ENCODE peak calls at places on chromosomes 11 and 22, in four cellular contexts. One of them, this sample, is unnamed. For H3K36me3, the result is how much of the 10 kb centered on the place peaks cover.

GRCh38 chr22:48891688-48892380 is 935.8 kb downstream of the BRD1 start:
- DNase-seq in adrenal gland: no peak
- DNase-seq in osteoblast: peak
- DNase-seq in GM23248: no peak
- DNase-seq in this sample: no peak

GRCh38 chr11:122910775-122911174 is 28.2 kb downstream of the JHY start:
- DNase-seq in osteoblast: no peak
- DNase-seq in adrenal gland: no peak
- DNase-seq in GM23248: peak
- DNase-seq in this sample: no peak

GRCh38 chr22:37428649-37429586 is 1.6 kb upstream of the ELFN2 start:
- DNase-seq in adrenal gland: peak
- DNase-seq in GM23248: peak
- DNase-seq in osteoblast: peak
- DNase-seq in this sample: peak

GRCh38 chr11:12109591-12110196 is 696 bp upstream of the MICAL2 start:
- DNase-seq in osteoblast: no peak
- DNase-seq in adrenal gland: no peak
- DNase-seq in GM23248: no peak
- DNase-seq in this sample: no peak

GRCh38 chr22:45925811-45926351 is 51.1 kb downstream of the WNT7B start:
- DNase-seq in GM23248: no peak
- DNase-seq in adrenal gland: no peak
- DNase-seq in osteoblast: no peak
- DNase-seq in this sample: no peak

GRCh38 chr22:46454910-46455269 is 82.5 kb downstream of the CELSR1 start:
- DNase-seq in GM23248: no peak
- DNase-seq in osteoblast: no peak
- DNase-seq in adrenal gland: no peak
- DNase-seq in this sample: no peak

GRCh38 chr11:110123003-110123402 is 29.8 kb downstream of the ZC3H12C start:
- DNase-seq in adrenal gland: no peak
- DNase-seq in GM23248: peak
- DNase-seq in osteoblast: peak
- DNase-seq in this sample: no peak

GRCh38 chr11:57868491-57868890 is 106.9 kb downstream of the CTNND1 start:
- DNase-seq in osteoblast: no peak
- DNase-seq in adrenal gland: no peak
- DNase-seq in GM23248: no peak
- DNase-seq in this sample: no peak

GRCh38 chr11:128625316-128625715 is 38.0 kb upstream of the ETS1 start:
- DNase-seq in GM23248: no peak
- DNase-seq in adrenal gland: no peak
- DNase-seq in osteoblast: no peak
- DNase-seq in this sample: no peak

GRCh38 chr22:19844423-19845368 is 10.0 kb downstream of the GNB1L start:
- DNase-seq in adrenal gland: peak
- DNase-seq in osteoblast: peak
- DNase-seq in GM23248: peak
- DNase-seq in this sample: peak

GRCh38 chr11:76217653-76218160 is 11.4 kb upstream of the WNT11 start:
- DNase-seq in GM23248: no peak
- DNase-seq in osteoblast: no peak
- DNase-seq in adrenal gland: no peak
- DNase-seq in this sample: peak

GRCh38 chr11:22732588-22732987 is 66.2 kb downstream of the GAS2 start:
- DNase-seq in GM23248: no peak
- DNase-seq in adrenal gland: no peak
- DNase-seq in osteoblast: no peak
- DNase-seq in this sample: no peak

GRCh38 chr11:69055212-69055586 is 6.5 kb downstream of the TPCN2 start:
- DNase-seq in GM23248: no peak
- DNase-seq in adrenal gland: no peak
- DNase-seq in osteoblast: peak
- DNase-seq in this sample: no peak

GRCh38 chr22:30871391-30872281 is 96.9 kb downstream of the MORC2 start:
- DNase-seq in GM23248: no peak
- DNase-seq in adrenal gland: no peak
- DNase-seq in osteoblast: peak
- DNase-seq in this sample: no peak

GRCh38 chr11:12239396-12240298 is 129.3 kb downstream of the MICAL2 start:
- DNase-seq in adrenal gland: no peak
- DNase-seq in GM23248: peak
- DNase-seq in osteoblast: no peak
- DNase-seq in this sample: no peak

GRCh38 chr11:43687120-43687791 is 6.7 kb downstream of the HSD17B12 start:
- DNase-seq in adrenal gland: peak
- DNase-seq in GM23248: peak
- DNase-seq in osteoblast: no peak
- DNase-seq in this sample: peak

GRCh38 chr11:44531116-44531504 is 34.4 kb upstream of the CD82 start:
- DNase-seq in GM23248: no peak
- DNase-seq in osteoblast: no peak
- DNase-seq in adrenal gland: no peak
- DNase-seq in this sample: no peak

GRCh38 chr11:46277623-46278386 is at the start of gene CREB3L1:
- DNase-seq in adrenal gland: peak
- DNase-seq in osteoblast: peak
- DNase-seq in GM23248: peak
- DNase-seq in this sample: peak

GRCh38 chr22:49749885-49750510 is 77.7 kb downstream of the BRD1 start:
- DNase-seq in adrenal gland: no peak
- DNase-seq in GM23248: no peak
- DNase-seq in osteoblast: peak
- DNase-seq in this sample: no peak

GRCh38 chr11:101553891-101554292 is 29.9 kb downstream of the TRPC6 start:
- DNase-seq in GM23248: no peak
- DNase-seq in osteoblast: no peak
- DNase-seq in adrenal gland: no peak
- DNase-seq in this sample: no peak

GRCh38 chr11:128375941-128376340 is 211.4 kb downstream of the ETS1 start:
- DNase-seq in adrenal gland: no peak
- DNase-seq in osteoblast: no peak
- DNase-seq in GM23248: no peak
- DNase-seq in this sample: no peak

GRCh38 chr22:46622081-46622521 is 1.9 kb downstream of the GRAMD4 start:
- DNase-seq in GM23248: no peak
- DNase-seq in adrenal gland: peak
- DNase-seq in osteoblast: peak
- DNase-seq in this sample: peak

GRCh38 chr11:76244311-76245061 is 38.2 kb upstream of the WNT11 start:
- DNase-seq in osteoblast: peak
- DNase-seq in adrenal gland: no peak
- DNase-seq in GM23248: no peak
- DNase-seq in this sample: no peak

GRCh38 chr11:119416606-119417580 is 6.1 kb downstream of the THY1 start:
- DNase-seq in osteoblast: peak
- DNase-seq in adrenal gland: peak
- DNase-seq in GM23248: peak
- DNase-seq in this sample: no peak

GRCh38 chr22:50306753-50307749 is at the start of gene PLXNB2:
- DNase-seq in adrenal gland: peak
- DNase-seq in osteoblast: peak
- DNase-seq in GM23248: peak
- DNase-seq in this sample: peak

GRCh38 chr22:24741769-24742168 is 32.8 kb downstream of the PIWIL3 start:
- DNase-seq in osteoblast: no peak
- DNase-seq in adrenal gland: no peak
- DNase-seq in GM23248: no peak
- DNase-seq in this sample: no peak

GRCh38 chr11:14908214-14908880 is 16.3 kb upstream of the CYP2R1 start:
- DNase-seq in adrenal gland: peak
- DNase-seq in osteoblast: peak
- DNase-seq in GM23248: peak
- DNase-seq in this sample: no peak

GRCh38 chr11:65315204-65315865 is 669 bp downstream of the CDC42EP2 start:
- DNase-seq in adrenal gland: peak
- DNase-seq in osteoblast: peak
- DNase-seq in GM23248: peak
- DNase-seq in this sample: peak

GRCh38 chr22:44884968-44885805 is 124.6 kb downstream of the PHF21B start:
- DNase-seq in osteoblast: no peak
- DNase-seq in GM23248: no peak
- DNase-seq in adrenal gland: no peak
- DNase-seq in this sample: no peak

GRCh38 chr22:23685205-23685784 is 5.5 kb upstream of the RGL4 start:
- DNase-seq in GM23248: peak
- DNase-seq in osteoblast: no peak
- DNase-seq in adrenal gland: peak
- DNase-seq in this sample: no peak

GRCh38 chr11:46252373-46252914 is 25.0 kb upstream of the CREB3L1 start:
- DNase-seq in adrenal gland: no peak
- DNase-seq in GM23248: no peak
- DNase-seq in osteoblast: no peak
- DNase-seq in this sample: no peak

GRCh38 chr11:112599861-112600533 is 339.3 kb upstream of the PLET1 start:
- DNase-seq in GM23248: peak
- DNase-seq in adrenal gland: peak
- DNase-seq in osteoblast: no peak
- DNase-seq in this sample: no peak

GRCh38 chr11:120646206-120646605 is 134.7 kb downstream of the GRIK4 start:
- DNase-seq in GM23248: no peak
- DNase-seq in osteoblast: no peak
- DNase-seq in adrenal gland: no peak
- DNase-seq in this sample: no peak

GRCh38 chr11:6452219-6452618 is 11.4 kb upstream of the HPX start:
- DNase-seq in GM23248: peak
- DNase-seq in osteoblast: peak
- DNase-seq in adrenal gland: no peak
- DNase-seq in this sample: no peak
- H3K36me3 ChIP-seq in GM23248: under half
- H3K36me3 ChIP-seq in osteoblast: half or more
- H3K36me3 ChIP-seq in adrenal gland: under half
- H3K36me3 ChIP-seq in this sample: half or more

DNA sequence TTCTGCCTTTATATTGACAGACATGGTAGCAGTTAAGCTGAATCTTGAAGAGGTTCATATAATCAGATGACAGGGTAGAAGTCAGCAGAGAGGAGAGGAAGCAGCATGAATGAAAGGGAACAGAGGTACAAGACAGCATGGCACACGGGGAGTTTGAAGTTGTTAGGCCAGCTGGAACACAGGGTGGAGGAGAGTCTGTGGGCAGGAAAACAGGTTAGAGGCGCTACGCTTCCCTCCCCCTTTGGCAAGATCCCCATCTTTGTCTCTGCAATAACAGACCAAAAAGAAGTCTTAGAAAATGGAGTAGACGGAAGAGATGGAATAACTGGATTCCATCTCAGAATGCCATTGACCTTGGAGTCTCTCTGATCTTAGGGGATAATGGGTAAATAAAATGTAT is 20.0 kb upstream of the NDUFC2 start:
- DNase-seq in osteoblast: no peak
- DNase-seq in adrenal gland: no peak
- DNase-seq in GM23248: no peak
- DNase-seq in this sample: no peak
- H3K36me3 ChIP-seq in osteoblast: under half
- H3K36me3 ChIP-seq in adrenal gland: under half
- H3K36me3 ChIP-seq in GM23248: under half
- H3K36me3 ChIP-seq in this sample: under half

DNA sequence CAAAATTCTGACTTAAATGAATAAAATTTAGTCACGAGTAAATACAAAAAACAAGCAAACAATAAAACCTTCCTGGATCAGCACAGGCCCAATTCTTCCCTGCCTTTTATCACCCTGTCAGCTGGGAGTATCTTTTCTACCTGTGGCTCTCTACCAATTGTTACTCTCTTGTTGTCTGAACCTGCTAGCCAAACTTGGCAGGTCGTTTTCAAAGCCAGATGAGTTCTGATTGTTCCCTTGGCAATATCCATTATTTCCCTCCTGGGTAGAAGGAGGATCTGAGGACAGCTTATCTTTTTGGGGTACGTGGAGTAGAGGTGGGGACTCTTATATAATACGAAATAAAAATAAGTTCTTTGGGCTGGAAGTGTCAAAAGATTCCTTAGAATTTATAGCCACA is 40.2 kb downstream of the SNX19 start:
- DNase-seq in osteoblast: no peak
- DNase-seq in GM23248: no peak
- DNase-seq in adrenal gland: no peak
- DNase-seq in this sample: no peak
- H3K36me3 ChIP-seq in osteoblast: half or more
- H3K36me3 ChIP-seq in GM23248: under half
- H3K36me3 ChIP-seq in adrenal gland: under half
- H3K36me3 ChIP-seq in this sample: half or more

GRCh38 chr11:20066783-20067156 is 93.5 kb downstream of the DBX1 start:
- DNase-seq in GM23248: no peak
- DNase-seq in osteoblast: no peak
- DNase-seq in adrenal gland: no peak
- DNase-seq in this sample: no peak

GRCh38 chr11:20070459-20070858 is 89.8 kb downstream of the DBX1 start:
- DNase-seq in GM23248: no peak
- DNase-seq in osteoblast: no peak
- DNase-seq in adrenal gland: no peak
- DNase-seq in this sample: no peak

GRCh38 chr11:20067665-20068064 is 92.6 kb downstream of the DBX1 start:
- DNase-seq in adrenal gland: no peak
- DNase-seq in GM23248: no peak
- DNase-seq in osteoblast: no peak
- DNase-seq in this sample: no peak

GRCh38 chr11:20066013-20066782 is 94.1 kb downstream of the DBX1 start:
- DNase-seq in GM23248: no peak
- DNase-seq in adrenal gland: no peak
- DNase-seq in osteoblast: no peak
- DNase-seq in this sample: no peak

GRCh38 chr11:20068691-20069090 is 91.6 kb downstream of the DBX1 start:
- DNase-seq in GM23248: no peak
- DNase-seq in adrenal gland: no peak
- DNase-seq in osteoblast: no peak
- DNase-seq in this sample: no peak
- H3K36me3 ChIP-seq in GM23248: under half
- H3K36me3 ChIP-seq in adrenal gland: under half
- H3K36me3 ChIP-seq in osteoblast: under half
- H3K36me3 ChIP-seq in this sample: under half

GRCh38 chr11:808427-809286 is 1.1 kb upstream of the RPLP2 start:
- DNase-seq in GM23248: peak
- DNase-seq in osteoblast: peak
- DNase-seq in adrenal gland: no peak
- DNase-seq in this sample: no peak

GRCh38 chr11:809287-810039 is at the start of gene RPLP2:
- DNase-seq in adrenal gland: peak
- DNase-seq in osteoblast: peak
- DNase-seq in GM23248: peak
- DNase-seq in this sample: peak

GRCh38 chr11:812390-812789 is 2.6 kb downstream of the RPLP2 start:
- DNase-seq in adrenal gland: no peak
- DNase-seq in osteoblast: no peak
- DNase-seq in GM23248: no peak
- DNase-seq in this sample: no peak

GRCh38 chr11:811446-812245 is 1.9 kb downstream of the RPLP2 start:
- DNase-seq in osteoblast: no peak
- DNase-seq in GM23248: peak
- DNase-seq in adrenal gland: no peak
- DNase-seq in this sample: no peak

GRCh38 chr11:810040-810567 is 337 bp downstream of the RPLP2 start:
- DNase-seq in osteoblast: no peak
- DNase-seq in adrenal gland: peak
- DNase-seq in GM23248: no peak
- DNase-seq in this sample: no peak
- H3K36me3 ChIP-seq in osteoblast: under half
- H3K36me3 ChIP-seq in adrenal gland: under half
- H3K36me3 ChIP-seq in GM23248: under half
- H3K36me3 ChIP-seq in this sample: under half